ENCODE peak calls at places on chromosomes 12 and 14, in nine cellular contexts. C is omental fat pad; Q is CD4-positive, alpha-beta T cell; F is fibroblast of mammary gland; L is astrocyte of the spinal cord; O is GM10248; I is neural crest cell; K is ascending aorta; J is cardiac muscle cell. W is an unnamed sample.

GRCh38 chr12:7075518-7075917 is 15.0 kb downstream of the C1S start:
- DNase-seq in C (no peak), K (no peak), J (no peak), Q (no peak), I (no peak), O (no peak), L (no peak), F (peak), W (no peak)

GRCh38 chr12:81120961-81121360 is 43.1 kb downstream of the ACSS3 start:
- DNase-seq in O (no peak), C (no peak), Q (no peak), J (no peak), K (no peak), L (no peak), F (no peak), I (no peak), W (no peak)

GRCh38 chr12:107318804-107319535 is 225.6 kb upstream of the CRY1 start:
- DNase-seq in O (no peak), I (peak), Q (no peak), K (no peak), L (peak), J (peak), F (peak), C (no peak), W (peak)

GRCh38 chr12:53972152-53972702 is 699 bp upstream of the HOXC11 start:
- DNase-seq in O (no peak), C (no peak), I (no peak), K (no peak), Q (no peak), F (peak), J (no peak), L (no peak), W (no peak)

GRCh38 chr14:21268612-21269251 is 510 bp downstream of the HNRNPC start:
- DNase-seq in I (peak), K (no peak), L (peak), J (peak), O (no peak), Q (peak), C (no peak), F (peak), W (peak)

GRCh38 chr14:56185991-56186390 is 67.8 kb downstream of the PELI2 start:
- DNase-seq in Q (no peak), F (no peak), L (no peak), O (no peak), J (no peak), K (no peak), C (no peak), I (no peak), W (no peak)

GRCh38 chr14:49982522-49982951 is 89.7 kb downstream of the ARF6 start:
- DNase-seq in Q (no peak), K (peak), O (no peak), J (no peak), L (peak), C (no peak), I (no peak), F (peak), W (peak)

GRCh38 chr12:52924764-52925716 is 20.2 kb upstream of the KRT8 start:
- DNase-seq in Q (no peak), L (peak), J (peak), C (no peak), K (no peak), F (peak), O (no peak), I (no peak), W (peak)

GRCh38 chr14:102094101-102094500 is 7.3 kb upstream of the HSP90AA1 start:
- DNase-seq in L (no peak), F (no peak), Q (no peak), J (no peak), I (no peak), O (no peak), K (no peak), C (no peak), W (no peak)

GRCh38 chr14:92534863-92535654 is 21.5 kb downstream of the RIN3 start:
- DNase-seq in J (no peak), F (no peak), O (no peak), K (no peak), L (no peak), C (no peak), I (no peak), Q (no peak), W (no peak)

GRCh38 chr14:95463173-95463901 is 53.1 kb downstream of the SYNE3 start:
- DNase-seq in I (no peak), Q (peak), J (no peak), K (no peak), L (no peak), C (no peak), O (no peak), F (no peak), W (no peak)

GRCh38 chr12:122043476-122043875 is 21.8 kb downstream of the BCL7A start:
- DNase-seq in I (no peak), Q (no peak), C (no peak), L (no peak), F (no peak), K (no peak), J (no peak), O (no peak), W (no peak)

GRCh38 chr12:12029653-12030052 is 41.1 kb upstream of the BCL2L14 start:
- DNase-seq in J (no peak), C (no peak), O (no peak), K (no peak), Q (no peak), I (no peak), F (no peak), L (no peak), W (no peak)

GRCh38 chr14:76773188-76773885 is 12.1 kb downstream of the VASH1 start:
- DNase-seq in C (no peak), K (peak), O (no peak), J (no peak), Q (no peak), F (peak), I (no peak), L (peak), W (peak)

GRCh38 chr12:133080051-133080618 is 588 bp upstream of the ZNF140 start:
- DNase-seq in O (peak), I (peak), C (peak), F (peak), J (peak), L (peak), K (peak), Q (peak), W (peak)

GRCh38 chr12:45407188-45407850 is 191.4 kb downstream of the ANO6 start:
- DNase-seq in O (no peak), L (no peak), F (peak), C (no peak), K (no peak), J (no peak), I (no peak), Q (no peak), W (peak)

GRCh38 chr14:59829941-59830734 is 40.4 kb downstream of the RTN1 start:
- DNase-seq in K (no peak), I (no peak), O (no peak), C (no peak), L (peak), J (no peak), F (peak), Q (no peak), W (peak)

GRCh38 chr12:103799504-103800251 is 41.4 kb downstream of the NT5DC3 start:
- DNase-seq in O (no peak), L (peak), I (no peak), C (no peak), J (no peak), F (peak), Q (no peak), K (no peak), W (peak)

GRCh38 chr12:75863475-75863874 is 168.1 kb downstream of the PHLDA1 start:
- DNase-seq in F (peak), C (no peak), L (no peak), O (no peak), I (no peak), K (no peak), Q (no peak), J (no peak), W (no peak)

GRCh38 chr12:125696044-125696443 is 630.8 kb downstream of the AACS start:
- DNase-seq in F (no peak), Q (no peak), K (no peak), L (no peak), J (no peak), O (no peak), C (no peak), I (no peak), W (no peak)

GRCh38 chr12:53333289-53333688 is 2.9 kb downstream of the SP7 start:
- DNase-seq in K (no peak), C (no peak), O (no peak), J (no peak), I (no peak), L (no peak), Q (no peak), F (no peak), W (no peak)

GRCh38 chr14:103551338-103551762 is 11.1 kb downstream of the BAG5 start:
- DNase-seq in C (no peak), L (no peak), J (no peak), K (peak), I (no peak), Q (no peak), O (no peak), F (peak), W (no peak)

GRCh38 chr12:49671051-49671765 is 36.0 kb downstream of the FMNL3 start:
- DNase-seq in K (no peak), O (no peak), L (no peak), Q (peak), C (no peak), I (no peak), J (no peak), F (no peak), W (no peak)

GRCh38 chr12:48021485-48022179 is 17.4 kb upstream of the COL2A1 start:
- DNase-seq in F (no peak), Q (no peak), O (no peak), K (no peak), J (no peak), I (no peak), L (no peak), C (no peak), W (no peak)

GRCh38 chr12:12661086-12661485 is 34.9 kb downstream of the GPR19 start:
- DNase-seq in J (no peak), K (no peak), O (no peak), I (no peak), L (peak), C (no peak), Q (no peak), F (peak), W (peak)

GRCh38 chr12:111173391-111174282 is 195.3 kb downstream of the PHETA1 start:
- DNase-seq in L (no peak), I (no peak), J (no peak), C (no peak), O (no peak), F (no peak), K (no peak), Q (no peak), W (no peak)

GRCh38 chr12:132480620-132481132 is 9.3 kb upstream of the FBRSL1 start:
- DNase-seq in O (no peak), J (no peak), I (no peak), K (no peak), C (no peak), Q (no peak), F (no peak), L (no peak), W (no peak)

GRCh38 chr12:111101003-111101402 is 180.6 kb upstream of the MYL2 start:
- DNase-seq in Q (no peak), O (no peak), K (no peak), J (no peak), I (no peak), C (no peak), F (no peak), L (no peak), W (no peak)

GRCh38 chr14:56760164-56760914 is 49.9 kb downstream of the OTX2 start:
- DNase-seq in O (no peak), L (no peak), C (no peak), F (no peak), J (no peak), K (no peak), Q (no peak), I (no peak), W (no peak)

GRCh38 chr14:61466249-61466904 is 145.0 kb downstream of the PRKCH start:
- DNase-seq in C (peak), O (no peak), J (peak), F (peak), K (peak), L (peak), I (no peak), Q (no peak), W (peak)

GRCh38 chr12:113907446-113908180 is 58.5 kb downstream of the RBM19 start:
- DNase-seq in O (no peak), L (no peak), I (no peak), K (no peak), C (no peak), J (no peak), Q (no peak), F (no peak), W (no peak)

GRCh38 chr14:34750670-34751069 is 36.3 kb upstream of the CFL2 start:
- DNase-seq in Q (no peak), O (no peak), J (no peak), F (peak), L (peak), K (no peak), I (no peak), C (no peak), W (peak)

GRCh38 chr12:125922328-125922727 is 857.1 kb downstream of the AACS start:
- DNase-seq in L (no peak), I (no peak), C (no peak), O (no peak), F (no peak), J (peak), K (no peak), Q (no peak), W (no peak)

GRCh38 chr14:75977544-75977943 is 4.3 kb downstream of the TGFB3 start:
- DNase-seq in L (no peak), Q (no peak), I (no peak), F (peak), K (no peak), C (no peak), O (no peak), J (no peak), W (no peak)

GRCh38 chr14:45678163-45678562 is 425.2 kb upstream of the MIS18BP1 start:
- DNase-seq in F (no peak), J (no peak), I (no peak), L (no peak), Q (no peak), K (no peak), O (no peak), C (no peak), W (no peak)
- TF ChIP-seq CTCF in F (no peak), J (no peak), I (no peak), L (no peak), Q (no peak), K (no peak), O (no peak), C (no peak), W (no peak)

GRCh38 chr14:64763801-64764511 is 59.7 kb downstream of the PLEKHG3 start:
- DNase-seq in O (no peak), K (no peak), L (peak), C (no peak), J (no peak), F (no peak), I (no peak), Q (no peak), W (peak)
- TF ChIP-seq CTCF in O (no peak), K (peak), L (no peak), C (no peak), J (peak), F (no peak), I (no peak), Q (no peak), W (no peak)

GRCh38 chr12:98416845-98417244 is 98.5 kb upstream of the TMPO start:
- DNase-seq in L (peak), C (no peak), K (no peak), Q (no peak), O (no peak), I (no peak), F (peak), J (no peak), W (peak)
- TF ChIP-seq CTCF in L (peak), C (no peak), K (peak), Q (no peak), O (no peak), I (peak), F (peak), J (peak), W (peak)

GRCh38 chr12:109808876-109809646 is 24.1 kb downstream of the TRPV4 start:
- DNase-seq in L (no peak), F (no peak), K (no peak), O (no peak), C (no peak), I (no peak), Q (no peak), J (no peak), W (no peak)

GRCh38 chr12:109814600-109814999 is 18.6 kb downstream of the TRPV4 start:
- DNase-seq in C (no peak), Q (no peak), O (no peak), J (no peak), K (no peak), F (no peak), L (no peak), I (no peak), W (no peak)

GRCh38 chr12:109813810-109814416 is 19.3 kb downstream of the TRPV4 start:
- DNase-seq in F (no peak), Q (no peak), L (no peak), O (no peak), J (no peak), I (no peak), K (no peak), C (no peak), W (no peak)

GRCh38 chr12:109810954-109811623 is 22.1 kb downstream of the TRPV4 start:
- DNase-seq in I (no peak), L (no peak), K (no peak), Q (no peak), J (no peak), F (no peak), C (no peak), O (no peak), W (no peak)

DNA sequence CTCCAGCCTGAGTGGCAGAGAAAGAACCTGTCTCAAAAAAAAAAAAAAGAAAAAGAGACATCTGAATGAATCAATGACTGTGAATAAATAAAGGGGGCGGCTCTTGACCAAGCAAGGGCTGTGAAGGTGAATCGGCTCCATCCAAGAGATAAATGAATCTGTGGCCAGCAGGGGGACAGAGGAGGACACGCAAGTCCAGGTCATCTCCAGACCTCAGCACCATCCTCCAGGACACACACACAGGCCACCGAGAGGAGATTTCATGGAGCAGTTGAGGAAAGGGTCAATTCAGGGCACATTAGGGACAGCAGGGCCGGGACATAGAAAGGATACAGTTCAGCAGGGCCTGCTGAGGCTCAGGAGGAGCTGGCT is 21.6 kb downstream of the TRPV4 start:
- DNase-seq in L (no peak), Q (no peak), O (no peak), I (no peak), C (no peak), J (no peak), K (no peak), F (no peak), W (no peak)
- TF ChIP-seq CTCF in L (no peak), Q (no peak), O (no peak), I (peak), C (no peak), J (no peak), K (no peak), F (no peak), W (peak)

GRCh38 chr12:131364903-131365820 is 345.7 kb upstream of the SFSWAP start:
- DNase-seq in J (no peak), O (no peak), F (no peak), C (no peak), Q (no peak), K (peak), L (no peak), I (no peak), W (no peak)

GRCh38 chr12:131363416-131363815 is 347.5 kb upstream of the SFSWAP start:
- DNase-seq in K (peak), J (no peak), C (no peak), F (no peak), O (no peak), Q (no peak), L (no peak), I (no peak), W (no peak)

GRCh38 chr12:131366261-131366871 is 344.5 kb upstream of the SFSWAP start:
- DNase-seq in F (no peak), I (peak), K (peak), Q (no peak), O (no peak), J (no peak), C (no peak), L (no peak), W (no peak)

GRCh38 chr12:131363841-131364425 is 347.0 kb upstream of the SFSWAP start:
- DNase-seq in L (no peak), C (no peak), F (no peak), J (no peak), I (no peak), Q (no peak), O (no peak), K (no peak), W (no peak)

GRCh38 chr12:131365821-131366260 is 345.0 kb upstream of the SFSWAP start:
- DNase-seq in Q (no peak), J (no peak), L (no peak), K (peak), O (no peak), F (no peak), C (no peak), I (no peak), W (no peak)
- TF ChIP-seq CTCF in Q (no peak), J (no peak), L (no peak), K (no peak), O (no peak), F (no peak), C (no peak), I (no peak), W (no peak)

DNA sequence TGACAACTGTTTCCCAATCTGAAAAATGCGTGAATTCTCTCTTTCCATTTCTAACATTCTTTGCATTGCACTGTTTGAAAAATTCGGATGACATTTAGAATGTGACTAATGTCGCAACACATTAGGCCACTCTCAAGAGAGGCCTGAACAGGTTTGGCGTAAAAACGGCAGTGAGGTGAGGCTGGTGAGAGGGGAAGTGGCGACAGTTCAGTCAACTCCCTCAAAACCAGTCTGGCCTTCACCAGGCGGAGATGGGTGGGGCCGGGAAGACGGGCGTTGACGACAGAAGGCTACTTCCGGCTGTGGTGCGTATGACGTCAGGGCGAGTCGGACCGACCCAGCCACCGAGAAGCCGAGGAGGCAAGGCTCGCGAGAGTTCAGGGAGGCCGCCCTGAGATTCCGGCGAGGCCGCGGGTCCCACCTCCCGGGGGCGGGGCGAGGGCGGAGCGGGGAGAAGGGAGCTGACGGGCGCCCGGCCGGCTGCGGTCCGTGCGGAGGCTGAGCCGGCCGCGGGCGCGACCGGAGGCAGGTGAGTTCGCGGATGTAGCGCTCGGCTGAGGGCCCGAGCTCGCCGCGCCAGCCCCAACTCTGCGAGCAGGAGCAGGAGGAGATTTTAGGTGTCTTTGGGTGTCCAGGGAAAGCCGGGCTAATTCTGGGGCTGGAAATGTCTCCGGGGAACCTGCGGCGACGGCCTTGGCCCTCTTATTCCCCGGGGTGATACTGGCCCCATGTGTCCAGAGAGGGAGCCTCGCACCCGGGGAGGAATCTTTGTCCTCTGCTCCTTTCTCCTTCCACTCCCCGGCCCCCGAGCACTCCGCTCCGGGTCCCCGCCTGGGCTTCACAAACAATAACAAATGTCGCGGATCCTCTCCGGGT is at the start of gene STK38L:
- DNase-seq in I (peak), C (peak), K (peak), L (peak), O (peak), F (peak), Q (peak), J (peak), W (peak)
- TF ChIP-seq CTCF in I (peak), C (no peak), K (peak), L (peak), O (peak), F (peak), Q (no peak), J (peak), W (no peak)

W was measured in cardiac fibroblast.